ENCODE peak calls at places on chromosomes 13 and 19, in six cellular contexts. J is SK-N-SH, L is HepG2, E is K562, B is HL-60, V is H1. H is an unnamed sample.

GRCh38 chr19:33740811-33741396 is 55.8 kb upstream of the KCTD15 start:
- DNase-seq in J (no peak), L (peak), E (peak), B (peak), V (peak), H (no peak)

GRCh38 chr13:20901668-20902437 is 693 bp downstream of the XPO4 start:
- DNase-seq in J (peak), L (peak), E (peak), B (peak), V (no peak), H (no peak)

GRCh38 chr19:39671739-39672363 is 16.1 kb downstream of the LGALS16 start:
- DNase-seq in J (peak), L (peak), E (no peak), B (peak), V (peak), H (no peak)

GRCh38 chr13:26220575-26220974 is 1.5 kb downstream of the RNF6 start:
- DNase-seq in J (no peak), L (no peak), E (no peak), B (no peak), V (no peak), H (no peak)

GRCh38 chr13:23999411-23999810 is 102.1 kb upstream of the C1QTNF9B start:
- DNase-seq in J (no peak), L (no peak), E (no peak), B (no peak), V (no peak), H (no peak)

GRCh38 chr19:49368711-49369358 is 5.2 kb downstream of the DKKL1 start:
- DNase-seq in J (no peak), L (no peak), E (no peak), B (no peak), V (no peak), H (no peak)

GRCh38 chr19:782195-783043 is 14.8 kb upstream of the PTBP1 start:
- DNase-seq in J (no peak), L (peak), E (no peak), B (no peak), V (peak), H (no peak)

GRCh38 chr19:51289635-51290034 is 21.8 kb upstream of the IGLON5 start:
- DNase-seq in J (no peak), L (no peak), E (no peak), B (no peak), V (no peak), H (no peak)

GRCh38 chr13:39688699-39689405 is 33.4 kb downstream of the COG6 start:
- DNase-seq in J (no peak), L (no peak), E (no peak), B (no peak), V (no peak), H (peak)

GRCh38 chr13:111263566-111263965 is 56.9 kb upstream of the TEX29 start:
- DNase-seq in J (no peak), L (no peak), E (no peak), B (no peak), V (no peak), H (no peak)

GRCh38 chr19:40613669-40614594 is 12.8 kb downstream of the LTBP4 start:
- DNase-seq in J (no peak), L (no peak), E (peak), B (no peak), V (no peak), H (peak)

GRCh38 chr19:4014541-4015491 is 7.3 kb downstream of the PIAS4 start:
- DNase-seq in J (peak), L (no peak), E (peak), B (peak), V (no peak), H (no peak)
- H3K4me3 ChIP-seq in J (no peak), L (no peak), E (no peak), B (no peak), V (no peak), H (no peak)

DNA sequence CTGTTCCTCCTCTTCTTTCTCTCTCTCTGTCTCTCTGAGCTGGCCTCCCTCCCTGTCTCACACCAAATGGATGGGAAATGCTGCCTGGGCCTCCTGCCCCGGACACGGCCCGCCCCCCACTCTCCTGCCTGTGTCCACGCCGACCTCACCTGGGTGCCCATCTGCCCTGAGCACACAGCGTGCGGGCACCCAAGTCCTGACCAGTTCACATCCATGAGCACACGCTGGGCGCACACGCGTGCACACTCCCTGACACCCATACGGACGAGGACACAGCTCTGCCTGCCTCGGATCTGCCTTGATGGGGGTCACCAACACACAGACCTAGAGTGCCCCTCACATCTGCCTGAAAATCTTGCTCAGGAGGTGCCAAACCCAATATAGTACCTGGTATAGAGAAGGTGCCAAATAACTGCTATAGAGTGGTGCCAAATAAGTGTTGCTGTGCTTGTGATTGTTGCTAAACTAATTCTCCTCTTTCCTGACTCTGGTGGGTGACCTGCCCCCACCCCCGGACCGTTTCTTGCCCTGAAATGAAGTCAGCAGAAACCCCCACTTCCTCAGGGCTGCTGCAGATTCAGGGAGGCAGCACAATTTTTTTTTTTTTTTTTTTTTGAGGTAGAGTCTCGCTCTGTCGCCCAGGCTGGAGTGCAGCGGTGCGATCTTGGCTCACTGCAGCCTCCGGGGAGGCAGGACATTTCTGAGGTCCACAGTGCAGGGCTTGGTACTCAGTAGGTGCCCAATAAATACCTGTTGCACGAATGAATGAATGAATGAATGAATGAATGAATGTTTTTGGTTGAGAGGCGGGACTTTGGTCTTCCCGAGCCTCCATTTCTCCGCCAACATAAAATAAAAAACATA is 4.6 kb downstream of the NFIC start:
- DNase-seq in J (no peak), L (no peak), E (no peak), B (no peak), V (no peak), H (no peak)
- H3K27ac ChIP-seq in J (no peak), L (no peak), E (peak), B (no peak), V (no peak), H (peak)

GRCh38 chr13:96025283-96025682 is 27.9 kb downstream of the UGGT2 start:
- DNase-seq in J (no peak), L (no peak), E (no peak), B (no peak), V (no peak), H (no peak)
- TF ChIP-seq GABPA in J (no peak), L (no peak), E (no peak), B (no peak), V (no peak), H (no peak)

GRCh38 chr13:63517376-63517775 is 2101.7 kb upstream of the PCDH20 start:
- DNase-seq in J (no peak), L (no peak), E (no peak), B (no peak), V (no peak), H (no peak)
- H3K4me3 ChIP-seq in J (no peak), L (no peak), E (no peak), B (no peak), V (no peak), H (no peak)

DNA sequence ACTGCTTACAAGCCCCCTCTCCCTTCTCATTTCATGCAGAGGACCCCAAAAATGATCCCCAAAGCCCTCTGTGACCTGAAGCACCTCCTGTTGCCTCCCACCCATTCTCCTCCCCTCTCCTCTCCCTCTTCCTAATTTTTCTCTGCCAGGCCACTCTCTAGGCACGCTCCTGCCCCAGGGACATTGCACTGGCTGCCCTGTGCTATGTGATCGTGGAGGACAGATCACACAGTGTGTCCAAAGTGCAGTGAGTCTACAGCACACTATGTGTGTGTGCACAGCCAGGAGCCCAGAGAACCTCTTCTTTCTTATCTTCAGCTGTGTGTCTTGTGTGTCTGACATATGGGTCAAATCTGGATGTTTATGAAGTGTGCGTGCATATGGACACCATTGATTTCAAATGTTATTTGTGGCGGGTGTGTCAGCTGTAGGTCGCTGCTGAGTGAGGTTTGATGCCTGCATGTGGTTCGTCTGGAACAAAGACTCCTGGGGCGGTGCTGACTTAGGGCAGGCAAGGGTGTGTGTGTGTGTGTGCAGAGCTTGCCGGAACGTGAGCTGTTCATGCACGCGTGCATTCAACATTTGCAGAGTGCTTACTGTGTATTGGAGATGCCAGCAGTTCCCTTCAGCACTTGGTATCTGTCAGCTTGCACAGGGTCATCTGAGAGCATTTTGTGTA is 2.1 kb upstream of the KLHL26 start:
- DNase-seq in J (no peak), L (peak), E (no peak), B (no peak), V (no peak), H (no peak)
- H3K27ac ChIP-seq in J (no peak), L (no peak), E (no peak), B (no peak), V (no peak), H (no peak)